ENCODE peak calls at places on chromosomes 1 and 21, in five cellular contexts. A, R, M, E and B are unnamed samples.

GRCh38 chr1:53123462-53124129 is 18.8 kb downstream of the SLC1A7 start:
- DNase-seq in E (no peak), M (no peak), A (peak), R (peak), B (no peak)

GRCh38 chr1:76764638-76765572 is 102.4 kb upstream of the ST6GALNAC5 start:
- DNase-seq in A (no peak), R (peak), E (no peak), M (no peak), B (no peak)

GRCh38 chr1:208238710-208239517 is 5.3 kb downstream of the PLXNA2 start:
- DNase-seq in E (peak), M (no peak), A (peak), R (peak), B (no peak)

GRCh38 chr1:174572771-174573170 is 125.0 kb downstream of the GPR52 start:
- DNase-seq in R (no peak), A (no peak), E (no peak), M (no peak), B (no peak)

GRCh38 chr1:228982637-228983036 is 247.4 kb downstream of the RHOU start:
- DNase-seq in M (no peak), A (no peak), R (no peak), E (no peak), B (peak)

GRCh38 chr1:43388021-43388575 is 1.5 kb downstream of the MED8 start:
- DNase-seq in M (no peak), A (no peak), R (no peak), E (peak), B (no peak)

GRCh38 chr1:214859647-214860046 is 222.9 kb upstream of the KCNK2 start:
- DNase-seq in R (no peak), E (no peak), A (no peak), M (no peak), B (no peak)

GRCh38 chr1:39173995-39174380 is 30.5 kb upstream of the MACF1 start:
- DNase-seq in M (no peak), A (no peak), E (no peak), R (no peak), B (no peak)

GRCh38 chr1:77279929-77280328 is 1.9 kb upstream of the AK5 start:
- DNase-seq in M (no peak), R (no peak), A (no peak), E (no peak), B (no peak)

GRCh38 chr21:32991299-32991850 is 34.4 kb upstream of the OLIG2 start:
- DNase-seq in M (no peak), R (no peak), E (no peak), A (no peak), B (no peak)

GRCh38 chr1:41078193-41078592 is 56.7 kb upstream of the SLFNL1 start:
- DNase-seq in E (no peak), R (no peak), M (no peak), A (no peak), B (no peak)

GRCh38 chr1:154534263-154534844 is 24.1 kb downstream of the UBE2Q1 start:
- DNase-seq in R (no peak), M (no peak), E (peak), A (peak), B (no peak)

GRCh38 chr1:230661976-230662375 is 19.7 kb downstream of the COG2 start:
- DNase-seq in E (no peak), A (no peak), R (no peak), M (no peak), B (no peak)

GRCh38 chr1:108816049-108816882 is 40.6 kb downstream of the AKNAD1 start:
- DNase-seq in E (peak), A (peak), R (peak), M (no peak), B (no peak)

GRCh38 chr1:155127105-155127671 is 488 bp upstream of the EFNA1 start:
- DNase-seq in E (peak), R (peak), M (no peak), A (no peak), B (no peak)

GRCh38 chr1:94160811-94161210 is 39.9 kb upstream of the ABCA4 start:
- DNase-seq in E (peak), A (peak), R (no peak), M (no peak), B (no peak)

GRCh38 chr1:52355847-52356505 is 10.0 kb downstream of the CC2D1B start:
- DNase-seq in R (no peak), M (no peak), E (no peak), A (no peak), B (no peak)

GRCh38 chr1:3331564-3331963 is 122.9 kb upstream of the ARHGEF16 start:
- DNase-seq in E (no peak), A (no peak), R (no peak), M (no peak), B (no peak)

GRCh38 chr1:205226868-205227583 is 720 bp upstream of the TMCC2 start:
- DNase-seq in R (no peak), A (peak), M (no peak), E (no peak), B (no peak)

GRCh38 chr1:202259705-202260104 is 66.1 kb downstream of the LGR6 start:
- DNase-seq in E (peak), M (no peak), R (no peak), A (no peak), B (no peak)

GRCh38 chr1:64013395-64013794 is 190.0 kb upstream of the UBE2U start:
- DNase-seq in M (no peak), A (no peak), R (no peak), E (no peak), B (no peak)

GRCh38 chr1:100219879-100220278 is 29.8 kb downstream of the DBT start:
- DNase-seq in R (no peak), A (no peak), M (no peak), E (no peak), B (no peak)

GRCh38 chr1:156648496-156648895 is 6.6 kb downstream of the BCAN start:
- DNase-seq in R (no peak), A (no peak), M (no peak), E (no peak), B (no peak)

GRCh38 chr1:162908780-162909179 is 47.8 kb upstream of the CCDC190 start:
- DNase-seq in R (no peak), A (peak), E (no peak), M (no peak), B (no peak)

GRCh38 chr1:167221126-167221803 is 579 bp downstream of the POU2F1 start:
- DNase-seq in E (no peak), M (peak), A (peak), R (peak), B (no peak)

GRCh38 chr1:54596756-54597155 is 26.6 kb downstream of the FAM151A start:
- DNase-seq in M (no peak), R (no peak), E (no peak), A (no peak), B (no peak)

GRCh38 chr1:238252033-238252802 is 361.5 kb upstream of the ZP4 start:
- DNase-seq in E (peak), R (peak), M (no peak), A (peak), B (peak)

GRCh38 chr21:43825610-43825935 is 36.2 kb downstream of the RRP1 start:
- DNase-seq in M (no peak), R (no peak), A (no peak), E (no peak), B (no peak)

GRCh38 chr1:161044535-161044907 is 1.3 kb downstream of the USF1 start:
- DNase-seq in A (no peak), E (no peak), R (no peak), M (no peak), B (no peak)

GRCh38 chr1:179082308-179083030 is 599 bp downstream of the TOR3A start:
- DNase-seq in E (peak), A (peak), M (peak), R (peak), B (peak)

GRCh38 chr21:38768385-38769071 is 37.2 kb upstream of the ETS2 start:
- DNase-seq in M (no peak), E (no peak), A (peak), R (no peak), B (no peak)

GRCh38 chr1:160705176-160705745 is 6.4 kb downstream of the CD48 start:
- DNase-seq in M (no peak), A (no peak), R (no peak), E (no peak), B (no peak)

GRCh38 chr21:39073717-39074116 is 109.5 kb downstream of the PSMG1 start:
- DNase-seq in R (no peak), M (no peak), E (no peak), A (no peak), B (no peak)

GRCh38 chr1:234885601-234886000 is 243.0 kb downstream of the TOMM20 start:
- DNase-seq in A (no peak), M (no peak), E (no peak), R (no peak), B (no peak)

GRCh38 chr1:54927475-54928240 is 40.7 kb upstream of the DHCR24 start:
- DNase-seq in R (peak), E (no peak), M (no peak), A (no peak), B (no peak)

GRCh38 chr1:152035406-152036315 is 1.1 kb downstream of the S100A11 start:
- DNase-seq in A (peak), M (no peak), R (peak), E (peak), B (no peak)

GRCh38 chr1:43711049-43711448 is 3.7 kb downstream of the ST3GAL3 start:
- DNase-seq in A (peak), M (no peak), E (no peak), R (no peak), B (no peak)

GRCh38 chr1:207883104-207883651 is 27.7 kb downstream of the CD34 start:
- DNase-seq in M (no peak), A (no peak), E (no peak), R (no peak), B (no peak)

GRCh38 chr1:47508900-47509488 is 71.2 kb downstream of the FOXD2 start:
- DNase-seq in A (no peak), E (no peak), M (no peak), R (no peak), B (no peak)